ENCODE peak calls at places on chromosomes 5 and 9, in six cellular contexts. S, T, C, B, V and R are unnamed samples.

GRCh38 chr5:156800982-156801381 is 49.1 kb upstream of the PPP1R2B start:
- DNase-seq in T (no peak), C (peak), B (no peak), S (no peak), V (no peak), R (no peak)

GRCh38 chr5:154972476-154973080 is 31.7 kb downstream of the MRPL22 start:
- DNase-seq in B (no peak), T (peak), C (peak), S (peak), V (peak), R (peak)

GRCh38 chr9:5518061-5518936 is 8.0 kb downstream of the PDCD1LG2 start:
- DNase-seq in S (no peak), B (no peak), C (no peak), V (no peak), T (no peak), R (no peak)

GRCh38 chr5:169567079-169567478 is 16.5 kb upstream of the SPDL1 start:
- DNase-seq in C (no peak), S (no peak), T (no peak), B (no peak), V (no peak), R (no peak)

GRCh38 chr9:20823051-20823450 is 139.0 kb downstream of the FOCAD start:
- DNase-seq in C (no peak), B (no peak), T (no peak), V (no peak), S (no peak), R (no peak)

GRCh38 chr9:33718987-33719386 is 76.4 kb upstream of the PRSS3 start:
- DNase-seq in T (no peak), V (no peak), S (no peak), C (no peak), B (no peak), R (no peak)

GRCh38 chr5:167381457-167381856 is 910.0 kb upstream of the WWC1 start:
- DNase-seq in C (no peak), V (no peak), T (no peak), B (no peak), S (no peak), R (no peak)

GRCh38 chr5:76273491-76273890 is 129.6 kb upstream of the IQGAP2 start:
- DNase-seq in T (no peak), B (no peak), S (no peak), C (no peak), V (no peak), R (no peak)

GRCh38 chr9:16928179-16928945 is 57.9 kb upstream of the BNC2 start:
- DNase-seq in C (no peak), V (no peak), S (no peak), B (no peak), T (no peak), R (no peak)

GRCh38 chr9:1458503-1458902 is 408.3 kb downstream of the DMRT2 start:
- DNase-seq in V (no peak), C (no peak), S (no peak), T (peak), B (no peak), R (no peak)

GRCh38 chr5:87210076-87210475 is 57.6 kb upstream of the RASA1 start:
- DNase-seq in V (no peak), S (no peak), T (no peak), B (no peak), C (no peak), R (no peak)

GRCh38 chr9:70511858-70512257 is 97.4 kb upstream of the KLF9 start:
- DNase-seq in S (peak), C (no peak), T (no peak), B (no peak), V (no peak), R (no peak)

GRCh38 chr5:759781-760362 is 24.7 kb downstream of the ZDHHC11B start:
- DNase-seq in S (no peak), B (no peak), C (no peak), V (peak), T (no peak), R (no peak)

GRCh38 chr9:124660341-124660801 is 110.7 kb downstream of the NR6A1 start:
- DNase-seq in S (peak), C (no peak), B (peak), V (peak), T (no peak), R (no peak)

GRCh38 chr9:135798303-135798585 is 96.3 kb downstream of the KCNT1 start:
- DNase-seq in T (no peak), S (no peak), V (no peak), C (no peak), B (no peak), R (no peak)

GRCh38 chr5:1644810-1645571 is 121.2 kb upstream of the LPCAT1 start:
- DNase-seq in V (peak), T (peak), S (peak), B (peak), C (peak), R (peak)

GRCh38 chr5:116442095-116442534 is 132.5 kb downstream of the SEMA6A start:
- DNase-seq in S (no peak), T (no peak), C (no peak), V (no peak), B (no peak), R (no peak)

GRCh38 chr5:95668728-95669127 is 14.1 kb downstream of the SPATA9 start:
- DNase-seq in C (no peak), B (no peak), V (no peak), S (no peak), T (no peak), R (no peak)

GRCh38 chr5:32664523-32664922 is 46.6 kb upstream of the NPR3 start:
- DNase-seq in V (no peak), B (no peak), S (no peak), C (no peak), T (no peak), R (no peak)

GRCh38 chr9:109031241-109031640 is 17.9 kb upstream of the CTNNAL1 start:
- DNase-seq in V (no peak), S (no peak), C (no peak), T (no peak), B (no peak), R (no peak)

GRCh38 chr5:57784106-57784505 is 301.5 kb upstream of the ACTBL2 start:
- DNase-seq in V (no peak), S (no peak), C (no peak), B (no peak), T (no peak), R (no peak)

GRCh38 chr5:60668715-60669304 is 31.2 kb downstream of the DEPDC1B start:
- DNase-seq in T (peak), V (no peak), C (no peak), S (peak), B (no peak), R (no peak)

GRCh38 chr5:175798626-175799025 is 72.8 kb upstream of the CPLX2 start:
- DNase-seq in C (no peak), B (no peak), V (no peak), S (no peak), T (no peak), R (no peak)

GRCh38 chr5:172187118-172188032 is 649 bp downstream of the STK10 start:
- DNase-seq in S (peak), C (peak), V (peak), T (peak), B (no peak), R (no peak)

GRCh38 chr5:180648658-180649296 is 623 bp downstream of the FLT4 start:
- DNase-seq in B (no peak), S (no peak), C (peak), T (no peak), V (peak), R (no peak)

GRCh38 chr9:92965759-92966517 is 18.6 kb downstream of the FGD3 start:
- DNase-seq in B (no peak), T (no peak), S (no peak), C (no peak), V (no peak), R (no peak)

GRCh38 chr9:124220551-124221451 is 36.9 kb upstream of the NEK6 start:
- DNase-seq in C (no peak), V (no peak), S (peak), B (no peak), T (no peak), R (no peak)

GRCh38 chr9:27925815-27926214 is 352.5 kb upstream of the C9orf72 start:
- DNase-seq in T (no peak), S (no peak), C (no peak), V (no peak), B (no peak), R (no peak)

DNA sequence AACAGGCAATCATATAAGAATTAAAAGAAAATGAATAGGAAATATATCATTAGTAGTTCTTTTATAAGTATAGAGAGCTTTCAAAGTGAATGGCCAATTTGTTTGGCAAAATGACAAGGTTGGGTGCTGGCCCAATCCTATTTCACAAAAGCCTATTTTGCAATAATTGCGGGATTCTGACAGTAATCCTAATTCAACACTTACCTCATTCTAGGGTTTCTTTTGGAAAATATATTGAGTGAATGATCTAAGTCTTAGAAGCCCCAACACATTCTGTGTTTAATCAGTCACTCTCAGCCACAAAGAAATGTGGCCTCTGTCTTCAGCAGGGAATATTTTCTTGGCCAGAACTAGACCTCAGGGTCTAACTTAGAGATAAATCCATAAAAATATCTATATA is 835.9 kb upstream of the ZNF608 start:
- DNase-seq in B (no peak), S (no peak), C (no peak), V (no peak), T (no peak), R (no peak)
- TF ChIP-seq ZNF274 in B (no peak), S (no peak), C (no peak), V (no peak), T (no peak), R (no peak)

GRCh38 chr5:138610468-138611294 is 35.5 kb upstream of the HSPA9 start:
- DNase-seq in C (peak), S (no peak), T (no peak), V (peak), B (no peak), R (no peak)
- TF ChIP-seq ZNF274 in C (no peak), S (no peak), T (no peak), V (no peak), B (no peak), R (no peak)

GRCh38 chr9:91494751-91495150 is 71.1 kb upstream of the NFIL3 start:
- DNase-seq in C (no peak), T (no peak), S (no peak), V (no peak), B (no peak), R (no peak)
- TF ChIP-seq ZNF274 in C (no peak), T (no peak), S (no peak), V (no peak), B (no peak), R (no peak)

DNA sequence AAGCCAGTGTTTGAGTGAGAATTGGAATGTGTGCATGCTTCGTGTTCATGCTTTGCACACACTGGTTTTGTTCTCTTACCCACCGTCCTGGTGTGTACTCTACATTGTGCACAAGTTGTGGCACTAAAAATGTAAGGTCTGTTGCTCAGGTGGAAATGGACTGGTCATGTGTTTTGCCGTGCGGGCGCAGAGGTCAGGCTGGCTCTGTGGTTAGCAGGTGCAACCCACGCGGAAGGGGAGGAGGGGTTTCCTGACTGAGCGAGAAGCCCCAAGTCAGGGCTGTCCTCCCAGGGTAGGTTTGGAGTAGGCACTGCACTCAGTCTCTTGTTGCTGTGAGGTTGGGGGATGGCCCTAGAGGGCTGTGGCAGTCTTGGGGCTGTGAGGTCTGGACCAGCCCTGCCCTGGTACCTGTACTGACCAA is 86.6 kb downstream of the EHMT1 start:
- DNase-seq in C (no peak), T (no peak), B (peak), S (no peak), V (no peak), R (no peak)
- TF ChIP-seq ZNF274 in C (no peak), T (no peak), B (no peak), S (no peak), V (no peak), R (no peak)

GRCh38 chr9:100813871-100814270 is 214.7 kb upstream of the PLPPR1 start:
- DNase-seq in B (no peak), V (no peak), C (no peak), S (no peak), T (no peak), R (no peak)

GRCh38 chr9:100811643-100812042 is 216.9 kb upstream of the PLPPR1 start:
- DNase-seq in V (no peak), C (no peak), T (no peak), S (no peak), B (no peak), R (no peak)
- TF ChIP-seq ZNF274 in V (no peak), C (no peak), T (no peak), S (no peak), B (no peak), R (no peak)

GRCh38 chr9:138105123-138105415 is 227.5 kb downstream of the CACNA1B start:
- DNase-seq in S (no peak), C (no peak), T (no peak), B (no peak), V (peak), R (no peak)
- TF ChIP-seq ZNF274 in S (no peak), C (no peak), T (no peak), B (no peak), V (no peak), R (no peak)

GRCh38 chr5:78626009-78626571 is 22.5 kb downstream of the LHFPL2 start:
- DNase-seq in V (no peak), T (no peak), S (no peak), C (no peak), B (no peak), R (no peak)

GRCh38 chr5:78627766-78628165 is 20.8 kb downstream of the LHFPL2 start:
- DNase-seq in T (no peak), C (no peak), V (no peak), B (no peak), S (no peak), R (no peak)

GRCh38 chr5:78628260-78629024 is 20.1 kb downstream of the LHFPL2 start:
- DNase-seq in B (no peak), C (no peak), T (no peak), S (no peak), V (no peak), R (no peak)

GRCh38 chr5:78624992-78625391 is 23.6 kb downstream of the LHFPL2 start:
- DNase-seq in T (no peak), B (no peak), S (no peak), V (no peak), C (no peak), R (no peak)

DNA sequence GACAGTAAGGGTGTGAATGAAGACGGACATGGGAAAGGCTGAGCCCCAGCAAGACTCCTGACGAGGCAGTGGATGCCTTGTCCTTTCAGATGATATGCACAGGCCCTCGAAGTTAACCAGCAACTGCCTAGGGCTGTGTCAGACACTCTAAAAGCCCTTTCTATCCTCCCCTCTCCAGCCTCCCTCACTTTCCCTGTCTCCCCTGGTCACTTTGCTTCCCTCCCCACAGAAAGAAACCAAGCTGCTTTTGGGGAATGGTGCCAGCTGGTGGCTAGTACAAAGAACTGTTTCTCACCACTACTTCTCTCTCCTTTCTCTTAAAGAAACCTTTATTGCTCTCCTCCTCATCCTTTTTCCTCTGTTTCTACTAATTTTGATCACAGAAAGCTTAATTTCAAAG is 21.4 kb downstream of the LHFPL2 start:
- DNase-seq in C (no peak), T (no peak), B (no peak), S (no peak), V (peak), R (no peak)
- TF ChIP-seq ZNF274 in C (no peak), T (no peak), B (no peak), S (no peak), V (no peak), R (no peak)

GRCh38 chr9:111038336-111039202 is at the start of gene LPAR1:
- DNase-seq in T (peak), S (no peak), C (peak), B (no peak), V (no peak), R (no peak)
- TF ChIP-seq ZNF274 in T (no peak), S (no peak), C (no peak), B (no peak), V (no peak), R (no peak)

GRCh38 chr5:138470322-138471285 is 5.3 kb downstream of the EGR1 start:
- DNase-seq in T (peak), V (no peak), B (no peak), S (no peak), C (no peak), R (no peak)
- TF ChIP-seq ZNF274 in T (no peak), V (peak), B (no peak), S (no peak), C (no peak), R (no peak)

DNA sequence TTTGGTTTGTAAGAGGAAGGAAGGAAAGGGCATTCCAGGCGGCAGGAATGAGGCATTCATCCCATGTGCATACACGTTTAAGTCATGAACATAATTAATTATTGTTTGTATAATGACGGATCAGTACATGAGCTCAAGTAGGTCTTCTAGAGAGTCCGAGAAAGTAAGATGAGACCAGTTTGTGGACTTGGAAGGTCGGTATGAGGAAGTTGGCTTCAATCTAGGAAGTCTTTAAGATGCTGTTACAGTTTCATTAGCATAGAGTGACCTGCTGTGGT is 2.1 kb downstream of the GTF3C4 start:
- DNase-seq in V (no peak), C (no peak), T (no peak), S (no peak), B (no peak), R (no peak)
- TF ChIP-seq ZNF274 in V (no peak), C (no peak), T (no peak), S (no peak), B (no peak), R (no peak)